ENCODE peak calls at places on chromosomes 2 and 18, in seven cellular contexts. W is LoVo; T is ACHN; B is T-helper 1 cell; U is hippocampal formation; C is nephron progenitor cell; X is activated CD8-positive, alpha-beta memory T cell treated with anti-CD3 and anti-CD28 coated beads, Interleukin-2, amount 50 U/mL, for 48 hours. G is an unnamed sample.

GRCh38 chr2:241980193-241980592 is 110.7 kb downstream of the RTP5 start:
- DNase-seq in U (no peak), C (no peak), T (no peak), X (no peak), W (no peak), B (no peak), G (no peak)

GRCh38 chr2:236167297-236168109 is 683 bp downstream of the GBX2 start:
- DNase-seq in C (peak), W (no peak), U (no peak), T (peak), X (peak), B (no peak), G (no peak)

GRCh38 chr2:210000464-210001324 is 1.7 kb upstream of the RPE start:
- DNase-seq in W (no peak), U (no peak), T (no peak), B (no peak), C (no peak), X (no peak), G (no peak)

GRCh38 chr2:109728809-109729208 is 65.3 kb upstream of the RGPD5 start:
- DNase-seq in T (no peak), C (no peak), X (no peak), B (no peak), U (no peak), W (no peak), G (no peak)

GRCh38 chr2:221767106-221767878 is 195.2 kb upstream of the EPHA4 start:
- DNase-seq in B (no peak), U (no peak), X (no peak), C (no peak), T (no peak), W (no peak), G (no peak)

GRCh38 chr2:144513388-144514100 is 6.4 kb downstream of the ZEB2 start:
- DNase-seq in X (no peak), U (no peak), B (no peak), W (no peak), C (no peak), T (peak), G (no peak)

GRCh38 chr18:49061906-49062831 is 111.4 kb upstream of the SMAD7 start:
- DNase-seq in T (no peak), X (no peak), W (no peak), U (no peak), C (no peak), B (no peak), G (no peak)

GRCh38 chr2:240254337-240255164 is 114.1 kb upstream of the OTOS start:
- DNase-seq in U (no peak), W (no peak), C (no peak), T (no peak), B (no peak), X (peak), G (no peak)

GRCh38 chr18:76953186-76953982 is 131.0 kb downstream of the ZNF236 start:
- DNase-seq in C (no peak), X (no peak), T (no peak), U (no peak), W (no peak), B (no peak), G (no peak)

GRCh38 chr2:108907822-108908716 is 81.0 kb downstream of the EDAR start:
- DNase-seq in W (no peak), B (no peak), U (no peak), C (no peak), T (no peak), X (no peak), G (no peak)

GRCh38 chr2:45867800-45868199 is 216.3 kb downstream of the PRKCE start:
- DNase-seq in B (no peak), C (no peak), X (no peak), U (no peak), T (no peak), W (no peak), G (no peak)

GRCh38 chr2:22885245-22885644 is 499.7 kb upstream of the KLHL29 start:
- DNase-seq in T (no peak), U (no peak), X (no peak), C (no peak), W (no peak), B (no peak), G (no peak)

GRCh38 chr2:120963997-120964396 is 228.3 kb downstream of the GLI2 start:
- DNase-seq in X (no peak), B (no peak), U (no peak), T (peak), C (no peak), W (peak), G (no peak)

GRCh38 chr2:238571626-238572372 is 145.1 kb downstream of the ASB1 start:
- DNase-seq in C (no peak), B (no peak), X (no peak), T (no peak), W (no peak), U (no peak), G (no peak)

GRCh38 chr2:190443778-190444481 is 35.8 kb downstream of the MFSD6 start:
- DNase-seq in W (no peak), T (no peak), X (no peak), U (no peak), B (no peak), C (no peak), G (no peak)

GRCh38 chr18:54911551-54911950 is 47.7 kb downstream of the CCDC68 start:
- DNase-seq in X (no peak), W (no peak), U (no peak), T (no peak), C (no peak), B (no peak), G (no peak)

GRCh38 chr2:42562474-42563144 is 5.8 kb upstream of the MTA3 start:
- DNase-seq in T (no peak), C (no peak), X (no peak), U (no peak), B (no peak), W (peak), G (no peak)

GRCh38 chr2:48346124-48346536 is 183.8 kb upstream of the STON1 start:
- DNase-seq in B (no peak), U (peak), W (no peak), C (no peak), X (no peak), T (peak), G (no peak)

GRCh38 chr2:79711098-79711497 is 198.2 kb downstream of the CTNNA2 start:
- DNase-seq in C (no peak), U (no peak), B (no peak), W (no peak), T (no peak), X (no peak), G (no peak)

GRCh38 chr2:172081248-172082022 is 3.9 kb upstream of the DLX1 start:
- DNase-seq in T (no peak), X (peak), C (peak), B (no peak), U (no peak), W (no peak), G (no peak)

GRCh38 chr2:155643056-155643775 is 689.3 kb downstream of the NR4A2 start:
- DNase-seq in B (no peak), U (no peak), W (no peak), T (no peak), X (no peak), C (no peak), G (no peak)

GRCh38 chr18:51753365-51754057 is 556.0 kb upstream of the MEX3C start:
- DNase-seq in C (no peak), X (no peak), T (no peak), B (no peak), U (no peak), W (no peak), G (no peak)

GRCh38 chr2:69196327-69197117 is 183.5 kb downstream of the ANTXR1 start:
- DNase-seq in B (no peak), C (no peak), T (peak), W (no peak), X (no peak), U (no peak), G (no peak)

GRCh38 chr2:132669854-132670103 is 226 bp downstream of the LYPD1 start:
- DNase-seq in B (no peak), W (no peak), X (no peak), T (no peak), C (peak), U (no peak), G (no peak)

GRCh38 chr2:235171511-235172130 is 219.8 kb downstream of the SH3BP4 start:
- DNase-seq in B (no peak), T (peak), X (no peak), C (no peak), W (no peak), U (no peak), G (no peak)

GRCh38 chr18:54608008-54608642 is 17.1 kb downstream of the DYNAP start:
- DNase-seq in U (no peak), C (no peak), X (no peak), T (peak), W (peak), B (no peak), G (no peak)